ENCODE peak calls at places on chromosome 15, in four cellular contexts. Y, L, A and D are unnamed samples.

GRCh38 chr15:82647835-82648256 is 683 bp upstream of the CPEB1 start:
- DNase-seq in Y (peak), L (peak), A (no peak), D (no peak)

GRCh38 chr15:73570355-73571032 is 62.7 kb downstream of the NPTN start:
- DNase-seq in Y (no peak), L (no peak), A (no peak), D (no peak)

GRCh38 chr15:40928351-40928974 is 677 bp upstream of the DLL4 start:
- DNase-seq in Y (peak), L (peak), A (no peak), D (no peak)

GRCh38 chr15:61750271-61751084 is 309.8 kb downstream of the VPS13C start:
- DNase-seq in Y (no peak), L (no peak), A (no peak), D (no peak)

GRCh38 chr15:52370010-52370409 is 74.4 kb upstream of the MYO5C start:
- DNase-seq in Y (no peak), L (no peak), A (no peak), D (no peak)

GRCh38 chr15:82021992-82022391 is 23.8 kb downstream of the MEX3B start:
- DNase-seq in Y (no peak), L (peak), A (no peak), D (no peak)

GRCh38 chr15:101482526-101483371 is 6.8 kb downstream of the PCSK6 start:
- DNase-seq in Y (peak), L (no peak), A (no peak), D (no peak)

GRCh38 chr15:74906450-74907276 is at the start of gene FAM219B:
- DNase-seq in Y (peak), L (peak), A (peak), D (no peak)

GRCh38 chr15:78810377-78811123 is 714 bp downstream of the ADAMTS7 start:
- DNase-seq in Y (peak), L (peak), A (no peak), D (no peak)

GRCh38 chr15:60814062-60814461 is 335.1 kb upstream of the ICE2 start:
- DNase-seq in Y (no peak), L (no peak), A (no peak), D (no peak)